ENCODE peak calls at places on chromosomes 11 and 22, in six cellular contexts. Q is body of pancreas, N is endothelial cell, W is AG04450, G is PC-9, D is AG09319. O is an unnamed sample.

GRCh38 chr11:114026355-114026754 is 33.2 kb upstream of the ZBTB16 start:
- DNase-seq in Q (no peak), N (no peak), W (no peak), G (no peak), D (no peak), O (no peak)

GRCh38 chr11:90646266-90646665 is 423.4 kb upstream of the CHORDC1 start:
- DNase-seq in Q (no peak), N (no peak), W (no peak), G (no peak), D (no peak), O (no peak)

GRCh38 chr11:6693342-6694228 is 10.4 kb upstream of the MRPL17 start:
- DNase-seq in Q (peak), N (no peak), W (peak), G (peak), D (peak), O (peak)

GRCh38 chr11:96301818-96302217 is 41.2 kb downstream of the MAML2 start:
- DNase-seq in Q (no peak), N (no peak), W (no peak), G (no peak), D (no peak), O (no peak)

GRCh38 chr11:17642370-17642769 is 77.0 kb upstream of the MYOD1 start:
- DNase-seq in Q (no peak), N (no peak), W (no peak), G (no peak), D (no peak), O (no peak)

GRCh38 chr22:29782061-29782845 is 15.1 kb downstream of the UQCR10 start:
- DNase-seq in Q (peak), N (no peak), W (no peak), G (peak), D (no peak), O (peak)

GRCh38 chr11:27349919-27350318 is 13.1 kb downstream of the CCDC34 start:
- DNase-seq in Q (no peak), N (no peak), W (no peak), G (no peak), D (no peak), O (no peak)

GRCh38 chr11:10502065-10502680 is 38.8 kb downstream of the RNF141 start:
- DNase-seq in Q (no peak), N (no peak), W (no peak), G (no peak), D (no peak), O (no peak)

GRCh38 chr22:27930246-27931060 is 11.4 kb upstream of the PITPNB start:
- DNase-seq in Q (no peak), N (no peak), W (no peak), G (no peak), D (no peak), O (no peak)

DNA sequence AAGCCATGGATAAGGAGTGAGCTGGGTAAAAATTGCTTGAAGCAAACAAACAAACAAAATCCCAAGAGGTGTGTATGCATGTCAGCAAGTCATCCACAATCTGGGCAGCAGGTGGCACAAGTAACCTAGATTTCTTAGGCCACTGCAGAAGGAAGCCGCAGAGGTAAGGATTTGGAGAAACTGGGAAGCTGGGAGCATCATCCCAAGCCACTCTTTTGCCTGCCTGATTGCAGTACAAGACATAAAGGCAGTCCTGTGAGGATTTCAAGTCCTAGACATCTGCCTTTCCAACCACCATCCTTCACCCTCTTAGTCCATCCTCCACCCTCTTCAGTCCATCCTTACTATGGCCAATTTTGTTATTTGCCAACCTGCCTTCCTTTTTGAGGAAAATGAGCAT is 67.2 kb upstream of the BMAL1 start:
- DNase-seq in Q (peak), N (peak), W (peak), G (peak), D (peak), O (peak)
- TF ChIP-seq CTCF in Q (no peak), N (peak), W (peak), G (peak), D (peak), O (peak)

GRCh38 chr11:43735931-43736330 is 55.4 kb downstream of the HSD17B12 start:
- DNase-seq in Q (no peak), N (no peak), W (no peak), G (no peak), D (no peak), O (no peak)
- TF ChIP-seq CTCF in Q (no peak), N (no peak), W (peak), G (no peak), D (peak), O (no peak)

DNA sequence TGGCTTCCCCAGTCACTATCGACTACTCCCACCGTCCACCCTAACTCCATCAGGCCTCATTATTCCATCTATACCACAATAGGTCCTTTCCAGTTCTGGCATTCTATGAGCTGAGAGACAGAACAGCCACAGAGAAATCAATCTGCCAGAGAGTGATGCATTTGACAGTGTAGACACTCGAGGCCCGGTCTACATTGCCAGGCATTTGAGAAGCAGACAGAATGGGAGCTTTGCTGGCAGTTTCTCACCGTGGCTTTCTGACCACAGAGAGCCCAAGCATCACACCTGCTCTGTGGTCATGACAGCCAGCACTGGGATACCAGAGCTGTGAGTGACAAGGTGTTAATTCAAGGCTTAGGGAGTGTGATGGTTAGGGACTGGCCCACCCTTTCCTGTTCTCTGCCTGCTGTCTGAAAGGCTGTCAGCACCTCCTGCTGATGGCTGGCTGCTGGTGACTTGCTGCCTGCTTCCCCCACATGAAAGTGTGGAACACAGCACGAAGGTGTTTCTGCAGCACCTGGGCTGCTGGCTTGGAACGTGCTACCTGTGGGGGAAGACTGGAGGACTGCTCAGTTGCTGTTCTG is 137.8 kb downstream of the KIRREL3 start:
- DNase-seq in Q (no peak), N (no peak), W (no peak), G (no peak), D (no peak), O (no peak)
- TF ChIP-seq CTCF in Q (no peak), N (no peak), W (no peak), G (no peak), D (no peak), O (no peak)

DNA sequence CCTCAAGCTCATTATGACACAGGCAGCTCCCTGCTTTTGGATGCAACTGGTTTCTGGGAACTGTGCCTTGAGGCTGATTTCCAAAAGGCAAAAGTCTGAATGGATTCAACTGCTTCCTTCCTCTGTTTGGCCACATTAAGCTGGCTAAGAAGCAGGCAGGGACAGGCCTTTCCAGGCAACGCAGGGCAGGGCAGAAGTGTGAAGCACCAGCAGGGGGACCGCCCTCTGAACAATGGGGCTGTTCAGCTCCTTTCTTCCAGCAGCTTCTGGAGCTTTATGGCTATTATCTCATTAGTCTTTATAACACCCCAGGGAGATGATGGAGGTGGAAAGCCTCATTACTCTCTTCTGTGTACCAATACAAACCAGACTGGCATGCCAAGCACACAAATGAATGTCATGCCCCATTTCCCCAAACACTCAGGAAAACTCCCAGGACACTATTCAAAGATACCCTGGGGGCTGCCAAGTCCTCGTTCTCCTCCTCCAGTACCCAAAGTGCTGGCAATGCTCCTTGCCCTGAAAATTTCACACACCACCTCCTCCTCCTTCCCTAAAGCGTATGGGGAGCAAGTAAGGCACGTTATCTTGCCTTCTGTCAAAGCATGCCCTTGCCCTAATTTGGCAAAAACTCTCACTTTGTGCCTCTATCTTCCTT is 21.3 kb downstream of the MORC2 start:
- DNase-seq in Q (no peak), N (peak), W (no peak), G (no peak), D (no peak), O (no peak)
- TF ChIP-seq CTCF in Q (no peak), N (no peak), W (peak), G (no peak), D (no peak), O (no peak)

DNA sequence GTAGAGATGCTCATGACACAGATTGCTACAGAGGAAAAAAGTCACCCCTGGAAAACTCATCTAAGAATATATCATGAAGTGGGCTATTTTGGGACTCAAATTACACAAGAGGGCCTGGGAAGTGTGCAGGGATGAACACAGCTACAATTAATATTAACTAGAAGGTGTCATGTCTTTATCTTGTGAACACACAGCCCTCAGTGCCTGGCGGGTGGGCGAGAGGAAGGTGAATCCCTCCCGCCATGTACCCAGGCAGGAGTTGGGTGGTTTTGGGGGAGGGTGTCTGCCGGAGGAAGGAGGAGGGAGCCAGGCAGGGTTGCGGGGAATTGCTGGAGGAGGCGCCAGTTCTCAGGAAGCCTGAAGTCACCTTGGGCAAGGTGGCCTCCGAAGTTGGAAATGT is 5.1 kb upstream of the FAM83F start:
- DNase-seq in Q (no peak), N (no peak), W (no peak), G (no peak), D (no peak), O (no peak)
- TF ChIP-seq CTCF in Q (no peak), N (no peak), W (no peak), G (no peak), D (no peak), O (no peak)

DNA sequence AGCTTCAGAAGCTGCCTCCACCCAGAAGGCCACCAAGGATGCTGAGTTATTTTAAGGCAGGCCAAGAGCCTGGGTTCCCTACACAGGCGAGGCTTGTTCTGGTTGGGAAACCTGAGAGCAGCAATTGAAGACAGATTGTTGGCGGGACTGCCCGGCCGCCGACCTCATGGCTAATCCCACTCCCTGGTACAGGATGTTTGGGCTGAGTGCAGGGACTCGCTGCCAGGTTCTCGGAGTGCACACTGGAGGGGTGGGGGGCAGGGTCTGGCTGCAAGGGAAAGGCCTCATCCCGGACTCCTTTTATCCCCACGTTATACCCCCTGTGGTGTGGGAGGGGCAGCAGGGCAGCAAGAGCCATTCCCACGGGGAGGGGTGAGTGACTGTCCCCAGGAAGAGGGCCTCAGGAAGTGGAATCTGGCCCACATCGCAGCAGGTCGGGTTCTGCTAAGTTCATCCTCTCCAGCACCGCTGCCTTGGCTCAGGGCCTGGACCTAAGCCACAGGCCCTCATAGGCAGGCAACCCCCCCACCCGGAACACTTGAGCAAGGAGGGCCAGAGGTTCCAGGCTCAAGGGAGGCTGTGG is 43.5 kb upstream of the PRR5 start:
- DNase-seq in Q (peak), N (no peak), W (no peak), G (no peak), D (peak), O (peak)
- TF ChIP-seq CTCF in Q (no peak), N (no peak), W (no peak), G (no peak), D (no peak), O (no peak)

GRCh38 chr11:61892085-61892370 is 683 bp upstream of the FADS3 start:
- DNase-seq in Q (no peak), N (no peak), W (no peak), G (no peak), D (no peak), O (no peak)
- TF ChIP-seq CTCF in Q (no peak), N (no peak), W (no peak), G (no peak), D (no peak), O (no peak)